ENCODE peak calls at places on chromosomes 7 and 10, in five cellular contexts. R is A549, J is K562, F is GM23338, U is GM12878. V is an unnamed sample.

GRCh38 chr7:29359480-29360093 is 165.0 kb downstream of the CHN2 start:
- DNase-seq in R (no peak), U (no peak), J (no peak), F (no peak), V (no peak)

GRCh38 chr7:44914992-44915607 is 29.8 kb upstream of the PURB start:
- DNase-seq in J (no peak), F (no peak), R (no peak), U (peak), V (no peak)

GRCh38 chr10:102085336-102085735 is 20.2 kb downstream of the HPS6 start:
- DNase-seq in F (no peak), R (no peak), U (no peak), J (no peak), V (no peak)

GRCh38 chr10:70679498-70679897 is 7.2 kb downstream of the ADAMTS14 start:
- DNase-seq in J (no peak), U (no peak), R (no peak), F (no peak), V (no peak)

GRCh38 chr7:44291066-44291732 is 34.2 kb downstream of the CAMK2B start:
- DNase-seq in F (no peak), J (peak), U (no peak), R (no peak), V (no peak)

GRCh38 chr7:121544726-121545125 is 148.6 kb upstream of the FAM3C start:
- DNase-seq in J (no peak), R (peak), F (no peak), U (no peak), V (peak)

GRCh38 chr10:132877473-132877872 is 64.9 kb downstream of the CFAP46 start:
- DNase-seq in U (no peak), J (no peak), R (no peak), F (no peak), V (no peak)

GRCh38 chr10:92750788-92751533 is 61.2 kb downstream of the HHEX start:
- DNase-seq in J (no peak), R (no peak), F (no peak), U (no peak), V (no peak)

GRCh38 chr7:55052081-55052480 is 33.3 kb downstream of the EGFR start:
- DNase-seq in U (no peak), J (no peak), F (no peak), R (peak), V (no peak)

GRCh38 chr7:2516194-2516555 is 3.4 kb upstream of the LFNG start:
- DNase-seq in F (no peak), J (no peak), U (no peak), R (peak), V (no peak)

GRCh38 chr10:84704101-84704500 is 375.7 kb downstream of the CCSER2 start:
- DNase-seq in J (no peak), F (no peak), U (no peak), R (no peak), V (no peak)

GRCh38 chr10:60573342-60573741 is 183.7 kb upstream of the ANK3 start:
- DNase-seq in U (no peak), F (no peak), R (no peak), J (no peak), V (no peak)

GRCh38 chr10:110344622-110345021 is 39.9 kb upstream of the SMNDC1 start:
- DNase-seq in J (no peak), F (no peak), R (no peak), U (no peak), V (no peak)

GRCh38 chr10:49177391-49178355 is 10.5 kb downstream of the TMEM273 start:
- DNase-seq in F (no peak), J (peak), R (peak), U (peak), V (peak)

GRCh38 chr7:105218215-105218614 is 170.5 kb downstream of the SRPK2 start:
- DNase-seq in F (no peak), J (no peak), R (no peak), U (no peak), V (no peak)

GRCh38 chr7:113209449-113210203 is 91.3 kb upstream of the SMIM30 start:
- DNase-seq in R (no peak), U (no peak), F (peak), J (no peak), V (no peak)

GRCh38 chr7:45107356-45107755 is 4.1 kb downstream of the TBRG4 start:
- DNase-seq in J (no peak), U (no peak), F (no peak), R (no peak), V (no peak)

GRCh38 chr10:4883079-4883739 is 57.2 kb downstream of the AKR1E2 start:
- DNase-seq in J (peak), F (no peak), U (no peak), R (peak), V (peak)

GRCh38 chr7:113710310-113711106 is 208.3 kb downstream of the PPP1R3A start:
- DNase-seq in U (peak), R (peak), F (peak), J (peak), V (peak)

GRCh38 chr10:10786334-10787090 is 231.2 kb upstream of the CELF2 start:
- DNase-seq in U (no peak), F (no peak), R (no peak), J (no peak), V (no peak)

GRCh38 chr10:61918989-61919388 is 17.5 kb downstream of the ARID5B start:
- DNase-seq in J (no peak), R (no peak), F (no peak), U (no peak), V (no peak)

GRCh38 chr10:68647928-68648327 is 73.1 kb upstream of the CCAR1 start:
- DNase-seq in R (no peak), J (no peak), U (no peak), F (no peak), V (peak)

GRCh38 chr7:71735961-71736556 is 604.1 kb downstream of the GALNT17 start:
- DNase-seq in F (peak), U (no peak), R (peak), J (peak), V (peak)

GRCh38 chr10:126239844-126240243 is 148.4 kb downstream of the ADAM12 start:
- DNase-seq in J (no peak), U (no peak), R (no peak), F (no peak), V (no peak)

GRCh38 chr7:87330942-87331341 is 14.5 kb upstream of the CROT start:
- DNase-seq in J (peak), F (no peak), R (no peak), U (no peak), V (no peak)

GRCh38 chr10:18252086-18252485 is 111.9 kb downstream of the CACNB2 start:
- DNase-seq in J (no peak), R (no peak), U (no peak), F (no peak), V (no peak)

GRCh38 chr10:14975672-14976273 is 16.6 kb downstream of the MEIG1 start:
- DNase-seq in J (no peak), U (no peak), F (peak), R (peak), V (no peak)

GRCh38 chr7:2530076-2530967 is 10.7 kb downstream of the LFNG start:
- DNase-seq in U (peak), J (peak), R (no peak), F (no peak), V (no peak)

GRCh38 chr7:140674899-140675701 is 2.4 kb downstream of the ADCK2 start:
- DNase-seq in R (peak), F (peak), U (no peak), J (peak), V (peak)

GRCh38 chr10:33612116-33612515 is 277.6 kb upstream of the NRP1 start:
- DNase-seq in J (no peak), R (no peak), F (no peak), U (no peak), V (no peak)

GRCh38 chr10:65110029-65110428 is 1588.8 kb downstream of the REEP3 start:
- DNase-seq in R (no peak), F (no peak), J (no peak), U (no peak), V (no peak)

GRCh38 chr10:90695915-90696676 is 161.7 kb downstream of the HTR7 start:
- DNase-seq in R (no peak), U (no peak), J (no peak), F (no peak), V (no peak)

GRCh38 chr10:978826-979421 is 9.3 kb upstream of the GTPBP4 start:
- DNase-seq in R (no peak), U (no peak), F (no peak), J (no peak), V (no peak)

GRCh38 chr10:44857363-44858016 is 53.6 kb upstream of the TMEM72 start:
- DNase-seq in R (peak), F (peak), J (peak), U (no peak), V (peak)

GRCh38 chr7:5553298-5553877 is 129.8 kb upstream of the TNRC18 start:
- DNase-seq in U (no peak), R (peak), J (peak), F (no peak), V (no peak)

GRCh38 chr7:6026011-6026819 is 5.0 kb upstream of the ANKRD61 start:
- DNase-seq in J (peak), U (peak), R (peak), F (peak), V (peak)

GRCh38 chr10:79180619-79181221 is 112.0 kb downstream of the ZMIZ1 start:
- DNase-seq in F (no peak), R (no peak), U (no peak), J (peak), V (no peak)

GRCh38 chr10:79176949-79177602 is 108.3 kb downstream of the ZMIZ1 start:
- DNase-seq in U (no peak), F (no peak), J (no peak), R (no peak), V (peak)

GRCh38 chr10:79178070-79178576 is 109.4 kb downstream of the ZMIZ1 start:
- DNase-seq in U (no peak), J (no peak), F (no peak), R (no peak), V (no peak)

GRCh38 chr10:79179404-79180309 is 110.9 kb downstream of the ZMIZ1 start:
- DNase-seq in F (peak), R (no peak), U (no peak), J (no peak), V (no peak)

GRCh38 chr10:79178614-79179403 is 110.0 kb downstream of the ZMIZ1 start:
- DNase-seq in U (no peak), R (no peak), J (peak), F (no peak), V (no peak)
- TF ChIP-seq JUNB in U (no peak), R (no peak), J (peak), F (no peak), V (no peak)

GRCh38 chr10:79292026-79292425 is 55.2 kb upstream of the PPIF start:
- DNase-seq in R (no peak), U (no peak), J (no peak), F (no peak), V (no peak)

GRCh38 chr10:79292789-79293746 is 54.2 kb upstream of the PPIF start:
- DNase-seq in J (peak), U (no peak), R (no peak), F (peak), V (peak)

GRCh38 chr10:79295593-79295992 is 51.7 kb upstream of the PPIF start:
- DNase-seq in F (no peak), U (no peak), R (no peak), J (no peak), V (no peak)

GRCh38 chr10:79296431-79296830 is 50.8 kb upstream of the PPIF start:
- DNase-seq in F (no peak), J (no peak), R (no peak), U (no peak), V (no peak)

GRCh38 chr10:79293841-79294705 is 53.2 kb upstream of the PPIF start:
- DNase-seq in J (no peak), F (no peak), R (no peak), U (no peak), V (no peak)
- TF ChIP-seq JUNB in J (no peak), F (no peak), R (no peak), U (no peak), V (no peak)

GRCh38 chr7:12684186-12684585 is 3.2 kb upstream of the ARL4A start:
- DNase-seq in J (no peak), U (no peak), F (no peak), R (no peak), V (no peak)
- TF ChIP-seq JUNB in J (no peak), U (no peak), F (no peak), R (no peak), V (no peak)

DNA sequence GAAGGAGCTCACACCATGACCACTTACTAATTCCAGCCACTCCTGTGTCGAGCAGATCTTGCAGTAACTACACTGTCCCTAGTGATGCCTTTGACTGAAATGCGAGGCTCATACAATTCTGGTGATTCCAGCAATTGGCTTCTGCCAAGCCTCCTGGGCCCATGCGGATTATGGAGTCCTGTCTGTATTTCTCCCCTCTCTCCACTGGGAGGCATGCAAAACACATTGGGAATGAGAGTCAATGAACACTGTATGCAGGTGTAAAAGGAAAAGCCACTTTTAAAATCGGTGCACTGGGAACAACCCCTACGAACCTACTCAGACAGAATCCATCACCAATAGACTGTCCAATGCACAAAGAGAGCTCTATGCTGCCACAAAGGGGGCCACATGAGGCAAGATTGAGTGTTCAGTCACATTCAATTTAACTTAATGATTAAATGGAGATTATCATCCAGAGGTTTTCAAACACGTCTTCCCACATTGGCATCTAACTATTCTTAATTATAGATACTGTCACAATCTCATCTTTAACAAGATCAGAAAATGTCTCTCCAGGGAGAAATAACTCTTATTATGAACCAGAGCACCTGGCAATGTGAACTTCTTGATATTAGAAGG is 550.6 kb downstream of the GLRX3 start:
- DNase-seq in U (no peak), J (peak), F (peak), R (peak), V (peak)
- TF ChIP-seq JUNB in U (no peak), J (no peak), F (no peak), R (no peak), V (no peak)

GRCh38 chr10:71847418-71847817 is 3.6 kb downstream of the PSAP start:
- DNase-seq in J (no peak), R (no peak), F (no peak), U (no peak), V (no peak)
- TF ChIP-seq JUNB in J (no peak), R (no peak), F (no peak), U (no peak), V (no peak)

DNA sequence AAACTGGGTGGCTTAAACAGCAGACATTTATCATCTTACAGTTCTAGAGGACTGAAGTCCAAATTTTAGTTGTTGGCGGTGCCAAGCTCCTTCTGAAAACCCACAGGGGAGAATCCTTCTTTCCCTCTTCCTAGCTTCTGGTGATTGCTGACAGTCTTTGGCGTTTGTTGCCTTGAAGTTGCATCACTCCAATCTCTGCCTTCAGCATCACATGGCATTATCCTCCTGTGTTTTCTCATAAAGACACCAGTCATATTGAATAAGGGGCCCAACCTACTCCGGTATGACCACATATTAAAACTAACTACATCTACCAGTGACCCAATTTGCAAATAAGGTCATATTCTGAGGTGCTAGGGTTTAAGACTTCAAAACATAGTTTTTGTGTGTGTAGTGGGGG is 472.1 kb upstream of the IGFBP3 start:
- DNase-seq in J (no peak), F (no peak), U (no peak), R (no peak), V (no peak)
- TF ChIP-seq JUNB in J (no peak), F (no peak), U (no peak), R (no peak), V (no peak)